ENCODE peak calls at places on chromosomes 7 and 10, in nine cellular contexts. N is hepatocyte, W is OCI-LY7, K is HCT116, D is SK-N-SH, T is GM23248, M is GM23338, Y is Karpas-422, Z is PC-9. R is an unnamed sample.

GRCh38 chr10:25304606-25305005 is 129.8 kb downstream of the GPR158 start:
- DNase-seq in N (no peak), W (no peak), K (no peak), D (no peak), T (no peak), M (no peak), Y (no peak), Z (no peak), R (peak; percentile 10)

GRCh38 chr10:92575961-92576360 is 2.1 kb upstream of the IDE start:
- DNase-seq in N (no peak), W (no peak), K (no peak), D (no peak), T (peak; percentile 76), M (no peak), Y (no peak), Z (peak; percentile 83), R (peak; percentile 49)

GRCh38 chr7:2520808-2521146 is 1.2 kb downstream of the LFNG start:
- DNase-seq in N (no peak), W (no peak), K (no peak), D (no peak), T (peak; percentile 53), M (no peak), Y (no peak), Z (no peak), R (no peak)

GRCh38 chr10:125449571-125449970 is 233.4 kb downstream of the TEX36 start:
- DNase-seq in N (no peak), W (no peak), K (no peak), D (no peak), T (no peak), M (no peak), Y (no peak), Z (no peak), R (no peak)

GRCh38 chr7:84744388-84744787 is 442.5 kb downstream of the SEMA3D start:
- DNase-seq in N (no peak), W (no peak), K (no peak), D (no peak), T (peak; percentile 43), M (no peak), Y (no peak), Z (no peak), R (no peak)

GRCh38 chr10:84375011-84375410 is 46.6 kb downstream of the CCSER2 start:
- DNase-seq in N (peak; percentile 73), W (peak; percentile 57), K (peak; percentile 57), D (peak; percentile 29), T (peak; percentile 65), M (peak; percentile 79), Y (peak; percentile 63), Z (peak; percentile 61), R (peak; percentile 75)

GRCh38 chr10:63055705-63056104 is 77.4 kb upstream of the NRBF2 start:
- DNase-seq in N (no peak), W (no peak), K (no peak), D (no peak), T (no peak), M (no peak), Y (no peak), Z (no peak), R (peak; percentile 51)

GRCh38 chr7:108109216-108109908 is 20.8 kb downstream of the LAMB4 start:
- DNase-seq in N (peak; percentile 22), W (peak; percentile 15), K (peak; percentile 21), D (peak; percentile 55), T (peak; percentile 13), M (peak; percentile 27), Y (peak; percentile 48), Z (no peak), R (peak; percentile 39)

GRCh38 chr10:34526758-34527730 is 288.1 kb downstream of the PARD3 start:
- DNase-seq in N (peak; percentile 18), W (no peak), K (peak; percentile 65), D (no peak), T (peak; percentile 94), M (peak; percentile 79), Y (no peak), Z (peak; percentile 76), R (peak; percentile 100)

GRCh38 chr10:119190353-119190752 is 11.7 kb upstream of the PRDX3 start:
- DNase-seq in N (peak; percentile 70), W (no peak), K (peak; percentile 69), D (no peak), T (peak; percentile 98), M (no peak), Y (no peak), Z (peak; percentile 88), R (peak; percentile 88)

GRCh38 chr10:30438016-30438850 is 4.2 kb downstream of the MAP3K8 start:
- DNase-seq in N (no peak), W (no peak), K (no peak), D (no peak), T (peak; percentile 85), M (no peak), Y (peak; percentile 72), Z (no peak), R (no peak)

GRCh38 chr7:111499027-111499426 is 63.3 kb downstream of the IMMP2L start:
- DNase-seq in N (no peak), W (no peak), K (peak; percentile 7), D (no peak), T (peak; percentile 58), M (no peak), Y (no peak), Z (peak; percentile 68), R (peak; percentile 98)

DNA sequence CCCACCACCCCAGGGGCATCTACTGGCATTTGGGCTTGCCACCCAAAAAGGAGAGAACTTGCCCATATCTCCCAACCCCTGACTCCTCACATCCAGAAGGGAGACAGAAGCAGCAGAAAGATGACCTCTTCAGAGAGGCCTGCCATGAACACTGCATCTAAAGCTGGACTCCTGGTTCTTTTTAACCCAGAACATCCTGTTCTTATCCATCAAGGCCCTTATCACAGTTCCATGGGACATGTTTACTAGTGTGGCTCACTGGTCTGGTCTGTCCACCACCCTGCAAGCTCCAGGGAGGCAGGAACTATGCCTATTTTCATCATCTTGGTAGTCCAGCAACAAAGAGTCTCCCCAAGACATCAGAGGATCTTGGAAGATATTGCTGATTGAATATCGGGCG is 114.9 kb upstream of the PDLIM1 start:
- DNase-seq in N (no peak), W (no peak), K (no peak), D (no peak), T (no peak), M (no peak), Y (no peak), Z (no peak), R (no peak)
- H3K4me1 ChIP-seq in N (no peaks in the 10 kb centered on the region), W (peaks cover 6% of the 10 kb centered on the region), K (peaks cover 19% of the 10 kb centered on the region), D (peaks cover 7% of the 10 kb centered on the region), T (no peaks in the 10 kb centered on the region), M (peaks cover 21% of the 10 kb centered on the region), Y (no peaks in the 10 kb centered on the region), Z (peaks cover 55% of the 10 kb centered on the region), R (peaks cover 53% of the 10 kb centered on the region)

DNA sequence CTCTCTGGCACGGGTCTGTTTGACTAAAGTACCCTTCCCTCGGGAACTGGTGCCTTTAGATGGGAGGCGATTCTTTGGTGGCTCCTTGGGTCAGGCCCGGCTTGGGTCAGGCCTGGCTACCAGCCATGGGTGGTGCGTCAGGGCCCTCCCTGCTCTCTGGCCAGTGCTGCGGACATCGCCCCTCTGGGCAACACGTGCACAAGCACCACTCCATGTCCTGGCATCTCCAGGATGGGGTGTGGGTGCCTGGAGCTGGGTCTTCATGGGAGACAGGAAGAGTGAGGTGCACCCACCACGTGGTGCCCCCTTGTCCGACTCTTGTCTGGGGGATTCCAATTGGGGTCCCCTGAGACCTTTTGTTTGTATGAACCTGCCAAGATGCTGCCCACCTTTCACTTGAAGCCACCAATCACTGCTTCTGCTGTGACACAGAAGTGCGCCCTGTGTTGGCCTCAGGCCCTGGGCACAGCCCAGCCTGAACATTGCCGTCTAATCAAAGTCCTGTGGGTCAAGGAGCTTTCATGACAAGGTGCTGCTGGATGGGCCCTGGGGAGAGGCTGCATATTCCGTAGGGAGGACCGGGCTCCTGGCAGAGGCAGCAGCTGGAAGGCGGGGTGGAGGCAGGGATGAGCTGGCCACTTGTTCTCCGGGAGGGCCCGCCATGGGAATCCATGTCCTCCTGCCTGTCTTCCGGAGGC is 11.1 kb upstream of the PWWP2B start:
- DNase-seq in N (no peak), W (no peak), K (no peak), D (no peak), T (no peak), M (no peak), Y (no peak), Z (no peak), R (no peak)
- H3K9me2 ChIP-seq in N (no peaks in the 10 kb centered on the region), W (no peaks in the 10 kb centered on the region), K (no peaks in the 10 kb centered on the region), D (no peaks in the 10 kb centered on the region), T (no peaks in the 10 kb centered on the region), M (no peaks in the 10 kb centered on the region), Y (no peaks in the 10 kb centered on the region), Z (no peaks in the 10 kb centered on the region), R (no peaks in the 10 kb centered on the region)

DNA sequence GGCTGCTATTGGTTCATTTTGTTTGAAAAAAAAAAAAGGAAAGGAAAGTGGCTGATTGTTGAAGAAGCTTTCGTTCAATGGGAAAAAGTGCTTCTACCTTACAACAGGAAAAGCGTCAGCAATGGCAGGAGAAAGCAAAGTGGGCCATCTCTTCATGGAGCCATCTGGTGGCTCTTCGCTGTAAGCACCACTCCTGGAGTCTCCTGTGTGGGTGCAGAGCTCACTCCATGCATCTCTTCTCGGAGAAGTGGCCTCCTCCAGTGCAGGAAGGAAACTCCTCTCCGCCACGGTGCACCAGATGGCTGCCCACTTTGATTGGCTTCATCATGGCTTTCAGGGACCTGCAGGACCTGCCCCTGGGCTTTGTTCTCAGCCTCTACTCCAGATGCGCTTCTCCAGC is 250.9 kb downstream of the PTEN start:
- DNase-seq in N (peak; percentile 60), W (peak; percentile 90), K (peak; percentile 35), D (peak; percentile 36), T (peak; percentile 35), M (peak; percentile 71), Y (peak; percentile 77), Z (no peak), R (no peak)
- H3K4me1 ChIP-seq in N (no peaks in the 10 kb centered on the region), W (peaks cover 98% of the 10 kb centered on the region), K (peaks cover 17% of the 10 kb centered on the region), D (peaks cover 7% of the 10 kb centered on the region), T (peaks cover 41% of the 10 kb centered on the region), M (peaks cover 25% of the 10 kb centered on the region), Y (peaks cover 94% of the 10 kb centered on the region), Z (peaks cover 12% of the 10 kb centered on the region), R (no peaks in the 10 kb centered on the region)

GRCh38 chr7:51220226-51220625 is 96.4 kb downstream of the COBL start:
- DNase-seq in N (no peak), W (no peak), K (no peak), D (no peak), T (no peak), M (no peak), Y (no peak), Z (no peak), R (no peak)

GRCh38 chr7:51222916-51223315 is 93.7 kb downstream of the COBL start:
- DNase-seq in N (no peak), W (no peak), K (no peak), D (no peak), T (no peak), M (no peak), Y (no peak), Z (no peak), R (no peak)

GRCh38 chr7:51224811-51225581 is 91.6 kb downstream of the COBL start:
- DNase-seq in N (peak; percentile 63), W (no peak), K (peak; percentile 45), D (no peak), T (peak; percentile 6), M (peak; percentile 76), Y (no peak), Z (peak; percentile 72), R (peak; percentile 86)

GRCh38 chr7:51226042-51226755 is 90.4 kb downstream of the COBL start:
- DNase-seq in N (peak; percentile 22), W (no peak), K (no peak), D (no peak), T (peak; percentile 7), M (no peak), Y (no peak), Z (peak; percentile 43), R (peak; percentile 88)

DNA sequence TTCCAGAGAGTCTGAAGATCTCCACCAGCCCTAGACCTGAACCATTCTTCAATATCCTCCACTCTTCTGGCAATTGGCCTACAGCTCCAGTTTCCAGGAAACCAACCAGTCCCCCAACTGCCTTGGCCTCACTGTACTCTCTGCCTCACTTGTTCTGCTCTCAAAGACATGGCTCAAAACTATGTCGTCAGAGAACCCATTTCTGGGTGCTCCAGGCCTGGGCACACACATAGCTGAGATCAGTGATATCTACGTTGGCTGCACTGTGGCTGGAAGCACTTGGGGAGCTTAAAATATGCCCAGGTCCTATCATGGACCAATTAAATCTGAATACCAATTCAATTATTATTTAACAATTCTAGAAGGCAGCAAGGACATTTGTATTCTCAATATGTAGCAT is 93.1 kb downstream of the COBL start:
- DNase-seq in N (no peak), W (no peak), K (no peak), D (no peak), T (no peak), M (no peak), Y (no peak), Z (no peak), R (no peak)
- H3K9me2 ChIP-seq in N (no peaks in the 10 kb centered on the region), W (no peaks in the 10 kb centered on the region), K (no peaks in the 10 kb centered on the region), D (no peaks in the 10 kb centered on the region), T (no peaks in the 10 kb centered on the region), M (no peaks in the 10 kb centered on the region), Y (no peaks in the 10 kb centered on the region), Z (no peaks in the 10 kb centered on the region), R (no peaks in the 10 kb centered on the region)

R was measured in PC-3.